ENCODE peak calls at places on chromosomes 4 and X, in seven cellular contexts. T is dorsolateral prefrontal cortex, P is cardiac muscle cell, U is IMR-90, B is body of pancreas, C is heart left ventricle, S is upper lobe of right lung. A is an unnamed sample.
A peak's percentile ranks its signal among the peaks of the same experiment; 100 is the strongest.

GRCh38 chr4:185925910-185926360 is 113.9 kb upstream of the SORBS2 start:
- DNase-seq in T (no peak), P (no peak), U (no peak), B (no peak), C (peak; percentile 63), S (no peak), A (no peak)

GRCh38 chrX:9597361-9598035 is 132.6 kb downstream of the TBL1X start:
- DNase-seq in T (no peak), P (no peak), U (no peak), B (no peak), C (no peak), S (no peak), A (no peak)

GRCh38 chrX:134688839-134689238 is 30.6 kb upstream of the PLAC1 start:
- DNase-seq in T (no peak), P (no peak), U (peak; percentile 76), B (no peak), C (no peak), S (no peak), A (no peak)

GRCh38 chr4:38788327-38788726 is 5.5 kb upstream of the TLR10 start:
- DNase-seq in T (no peak), P (peak; percentile 14), U (peak; percentile 63), B (no peak), C (no peak), S (no peak), A (no peak)

GRCh38 chrX:71214604-71215334 is 8.3 kb upstream of the GJB1 start:
- DNase-seq in T (no peak), P (no peak), U (no peak), B (peak; percentile 93), C (no peak), S (peak; percentile 60), A (peak; percentile 6)

GRCh38 chr4:8590546-8590880 is 2.1 kb upstream of the CPZ start:
- DNase-seq in T (no peak), P (no peak), U (no peak), B (no peak), C (no peak), S (no peak), A (no peak)

GRCh38 chrX:110421499-110422455 is 63.1 kb downstream of the RTL9 start:
- DNase-seq in T (no peak), P (no peak), U (no peak), B (peak; percentile 87), C (peak; percentile 25), S (no peak), A (peak; percentile 82)

GRCh38 chr4:24884925-24885324 is 27.9 kb downstream of the CCDC149 start:
- DNase-seq in T (no peak), P (no peak), U (no peak), B (no peak), C (no peak), S (no peak), A (no peak)

GRCh38 chrX:13535371-13535770 is 34.0 kb upstream of the EGFL6 start:
- DNase-seq in T (no peak), P (peak; percentile 14), U (no peak), B (no peak), C (no peak), S (no peak), A (no peak)

GRCh38 chr4:3257125-3257690 is 8.2 kb downstream of the MSANTD1 start:
- DNase-seq in T (no peak), P (no peak), U (no peak), B (no peak), C (no peak), S (peak; percentile 40), A (no peak)

GRCh38 chrX:45850197-45850774 is 649.6 kb upstream of the DIPK2B start:
- DNase-seq in T (no peak), P (no peak), U (no peak), B (peak; percentile 12), C (no peak), S (no peak), A (no peak)

GRCh38 chrX:45850775-45851433 is 650.2 kb upstream of the DIPK2B start:
- DNase-seq in T (no peak), P (peak; percentile 42), U (peak; percentile 28), B (peak; percentile 8), C (peak; percentile 32), S (peak; percentile 66), A (peak; percentile 19)

GRCh38 chrX:45847966-45848365 is 647.3 kb upstream of the DIPK2B start:
- DNase-seq in T (no peak), P (no peak), U (no peak), B (no peak), C (no peak), S (no peak), A (no peak)

GRCh38 chrX:45851434-45851991 is 650.8 kb upstream of the DIPK2B start:
- DNase-seq in T (peak; percentile 57), P (no peak), U (no peak), B (peak; percentile 34), C (no peak), S (peak; percentile 71), A (peak; percentile 13)

GRCh38 chrX:45849261-45849660 is 648.6 kb upstream of the DIPK2B start:
- DNase-seq in T (no peak), P (peak; percentile 73), U (peak; percentile 86), B (peak; percentile 24), C (no peak), S (no peak), A (peak; percentile 15)
- TF ChIP-seq CTCF in T (no peak), P (peak; percentile 40), U (peak; percentile 46), B (peak; percentile 9), C (peak; percentile 31), S (peak; percentile 29), A (no peak)

GRCh38 chr4:76657443-76657842 is 222.4 kb downstream of the SHROOM3 start:
- DNase-seq in T (no peak), P (no peak), U (no peak), B (no peak), C (no peak), S (no peak), A (no peak)
- H3K27me3 ChIP-seq in T (no peaks in the 10 kb centered on the region), P (no peaks in the 10 kb centered on the region), U (no peaks in the 10 kb centered on the region), B (no peaks in the 10 kb centered on the region), C (no peaks in the 10 kb centered on the region), S (no peaks in the 10 kb centered on the region), A (no peaks in the 10 kb centered on the region)

GRCh38 chrX:145533534-145533933 is 284.1 kb upstream of the SLITRK2 start:
- DNase-seq in T (no peak), P (no peak), U (no peak), B (no peak), C (no peak), S (no peak), A (no peak)

GRCh38 chrX:145532176-145532780 is 285.0 kb downstream of the SPANXN1 start:
- DNase-seq in T (no peak), P (no peak), U (no peak), B (no peak), C (no peak), S (no peak), A (no peak)
- TF ChIP-seq CTCF in T (no peak), P (no peak), U (no peak), B (no peak), C (no peak), S (no peak), A (no peak)

DNA sequence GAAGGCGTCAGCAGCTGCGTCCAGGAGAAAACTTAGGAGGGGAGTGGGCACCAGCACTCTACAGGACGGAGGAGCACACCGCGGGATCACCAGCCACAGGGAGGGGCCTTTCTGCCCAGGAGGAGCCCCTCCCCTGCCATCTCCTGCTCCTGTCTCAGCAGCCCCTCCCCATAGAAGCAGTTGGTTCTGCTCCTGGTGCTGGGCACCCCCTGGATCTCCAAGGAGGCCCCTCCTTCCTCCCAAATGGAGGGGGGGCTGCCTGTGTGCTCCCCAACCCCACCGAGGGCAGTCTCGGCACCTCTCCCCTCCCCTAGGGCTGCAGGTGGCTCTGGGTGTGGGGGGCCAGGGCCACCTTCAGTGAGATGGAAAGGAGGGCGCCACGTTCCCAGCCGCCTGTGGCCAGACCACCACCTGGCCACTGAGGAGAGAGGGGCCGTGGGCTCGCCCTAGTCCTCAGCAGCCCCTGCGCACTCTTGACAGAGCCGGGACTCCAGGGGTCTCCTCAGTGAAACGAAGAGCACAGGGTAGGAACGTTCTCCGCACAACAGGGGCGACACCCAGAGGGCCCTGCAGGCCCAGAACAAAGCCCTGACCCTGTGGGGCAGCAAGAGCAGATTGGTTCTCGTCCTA is 37.8 kb downstream of the CPLX1 start:
- DNase-seq in T (peak; percentile 28), P (no peak), U (no peak), B (no peak), C (no peak), S (no peak), A (no peak)
- H3K27me3 ChIP-seq in T (peaks cover 10% of the 10 kb centered on the region), P (peaks cover 84% of the 10 kb centered on the region), U (peaks cover 62% of the 10 kb centered on the region), B (no peaks in the 10 kb centered on the region), C (peaks cover 60% of the 10 kb centered on the region), S (peaks cover 51% of the 10 kb centered on the region), A (no peaks in the 10 kb centered on the region)